ENCODE peak calls at places on chromosomes 3 and 15, in eight cellular contexts. F is upper lobe of left lung, K is H1, P is stomach, R is A549, S is sigmoid colon, A is transverse colon, C is ovary. J is an unnamed sample.

GRCh38 chr3:170690133-170690981 is 104.5 kb upstream of the SLC7A14 start:
- DNase-seq in F (peak; percentile 90), K (no peak), P (peak; percentile 77), R (peak; percentile 38), S (peak; percentile 71), A (peak; percentile 65), C (peak; percentile 73), J (no peak)

GRCh38 chr15:71841563-71841962 is 31.2 kb downstream of the NR2E3 start:
- DNase-seq in F (no peak), K (no peak), P (no peak), R (no peak), S (no peak), A (no peak), C (no peak), J (no peak)

GRCh38 chr3:9194509-9195184 is 54.8 kb downstream of the SRGAP3 start:
- DNase-seq in F (no peak), K (no peak), P (no peak), R (peak; percentile 10), S (peak; percentile 37), A (peak; percentile 25), C (no peak), J (no peak)

GRCh38 chr15:40420071-40420713 is 14.6 kb downstream of the IVD start:
- DNase-seq in F (peak; percentile 66), K (no peak), P (peak; percentile 63), R (no peak), S (no peak), A (no peak), C (peak; percentile 51), J (no peak)

GRCh38 chr3:134027631-134028030 is 2.1 kb downstream of the SLCO2A1 start:
- DNase-seq in F (no peak), K (no peak), P (no peak), R (no peak), S (no peak), A (no peak), C (no peak), J (no peak)

GRCh38 chr15:70154440-70155347 is 57.0 kb upstream of the TLE3 start:
- DNase-seq in F (peak; percentile 56), K (no peak), P (no peak), R (no peak), S (peak; percentile 80), A (no peak), C (peak; percentile 73), J (no peak)

GRCh38 chr3:178195824-178196223 is 340.4 kb upstream of the KCNMB2 start:
- DNase-seq in F (no peak), K (no peak), P (no peak), R (no peak), S (no peak), A (no peak), C (no peak), J (no peak)

GRCh38 chr3:57120040-57120802 is 44.9 kb downstream of the IL17RD start:
- DNase-seq in F (no peak), K (no peak), P (no peak), R (no peak), S (peak; percentile 79), A (no peak), C (no peak), J (no peak)

GRCh38 chr3:113431811-113432210 is 9.5 kb downstream of the CFAP44 start:
- DNase-seq in F (no peak), K (no peak), P (no peak), R (no peak), S (no peak), A (no peak), C (no peak), J (no peak)

GRCh38 chr15:91113036-91113435 is 13.0 kb downstream of the SV2B start:
- DNase-seq in F (no peak), K (no peak), P (no peak), R (no peak), S (no peak), A (no peak), C (no peak), J (no peak)

GRCh38 chr15:62365795-62366442 is 200.8 kb upstream of the C2CD4B start:
- DNase-seq in F (no peak), K (no peak), P (peak; percentile 65), R (no peak), S (no peak), A (peak; percentile 72), C (no peak), J (no peak)

DNA sequence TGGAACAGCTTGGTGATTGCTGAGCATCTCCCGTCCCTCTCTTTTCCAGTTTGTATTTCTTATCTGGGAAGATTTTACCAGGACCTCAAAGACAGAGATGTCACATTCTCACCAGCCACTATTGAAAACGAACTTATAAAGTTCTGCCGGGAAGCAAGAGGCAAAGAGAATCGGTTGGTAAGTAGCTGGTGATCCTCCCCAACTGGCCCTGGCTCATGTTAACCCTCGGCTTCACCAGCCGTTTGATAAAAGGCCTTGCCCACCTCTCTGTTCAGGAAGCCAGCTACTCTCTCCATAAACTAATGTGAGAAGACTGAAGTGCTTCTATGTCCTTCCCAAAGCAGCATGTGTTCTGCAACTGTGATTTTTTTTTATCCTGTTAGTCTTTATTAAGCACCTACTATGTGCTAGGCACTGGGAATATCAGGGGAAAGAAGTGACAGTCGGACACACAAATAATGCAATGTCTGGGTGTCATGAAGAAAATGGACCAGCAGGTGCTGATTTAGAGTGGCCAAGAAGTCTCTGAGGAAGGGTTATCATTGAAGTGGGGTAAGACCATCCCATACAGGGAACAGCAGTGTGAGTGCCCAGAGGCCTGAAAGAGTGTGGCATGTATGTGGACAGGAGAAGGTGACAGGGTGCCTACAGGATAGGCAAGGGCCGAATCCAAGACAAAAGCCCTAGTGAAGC is 1.2 kb downstream of the MANF start:
- DNase-seq in F (no peak), K (no peak), P (no peak), R (no peak), S (no peak), A (no peak), C (no peak), J (no peak)
- H3K4me1 ChIP-seq in F (peaks cover 52% of the 10 kb centered on the region), K (peaks cover 6% of the 10 kb centered on the region), P (peaks cover 53% of the 10 kb centered on the region), R (peaks cover 36% of the 10 kb centered on the region), S (no peaks in the 10 kb centered on the region), A (peaks cover 61% of the 10 kb centered on the region), C (peaks cover 5% of the 10 kb centered on the region), J (peaks cover 64% of the 10 kb centered on the region)

GRCh38 chr3:122324871-122325323 is at the start of gene CSTA:
- DNase-seq in F (no peak), K (no peak), P (no peak), R (no peak), S (no peak), A (no peak), C (no peak), J (no peak)
- TF ChIP-seq POLR2A in F (no peak), K (no peak), P (no peak), R (no peak), S (no peak), A (no peak), C (no peak), J (no peak)

GRCh38 chr15:87477759-87478687 is 778.5 kb downstream of the NTRK3 start:
- DNase-seq in F (no peak), K (no peak), P (no peak), R (peak; percentile 66), S (peak; percentile 64), A (no peak), C (no peak), J (no peak)
- TF ChIP-seq EP300 in F (no peak), K (no peak), P (no peak), R (no peak), S (no peak), A (no peak), C (no peak), J (no peak)

GRCh38 chr3:31571325-31571724 is 38.6 kb downstream of the STT3B start:
- DNase-seq in F (no peak), K (no peak), P (no peak), R (no peak), S (no peak), A (no peak), C (no peak), J (no peak)
- H3K4me1 ChIP-seq in F (peaks cover 2% of the 10 kb centered on the region), K (no peaks in the 10 kb centered on the region), P (no peaks in the 10 kb centered on the region), R (no peaks in the 10 kb centered on the region), S (no peaks in the 10 kb centered on the region), A (peaks cover 5% of the 10 kb centered on the region), C (peaks cover 10% of the 10 kb centered on the region), J (peaks cover 11% of the 10 kb centered on the region)

J was measured in suprapubic skin.